ENCODE peak calls at places on chromosomes 3 and 15, in ten cellular contexts. C is HS-27A; H is endothelial cell; V is HT1080; S is activated effector memory CD4-positive, alpha-beta T cell treated with anti-CD3 and anti-CD28 coated beads, Interleukin-2, amount 50 U/mL, for 16 hours; K is PC-3; E is iris pigment epithelial cell; O is nephron progenitor cell; X is stimulated activated CD4-positive, alpha-beta T cell treated with anti-CD3 and anti-CD28 coated beads, Interleukin-15, amount 100 ng/mL, for 1 hour; M is heart right ventricle. N is an unnamed sample.

GRCh38 chr3:183410280-183410679 is 18.1 kb downstream of the MCF2L2 start:
- DNase-seq in S (no peak), O (no peak), K (no peak), C (no peak), V (peak; percentile 28), H (no peak), M (no peak), X (no peak), E (no peak), N (no peak)

GRCh38 chr3:55721716-55722484 is 234.8 kb upstream of the WNT5A start:
- DNase-seq in S (no peak), X (no peak), V (peak; percentile 10), E (peak; percentile 59), O (peak; percentile 31), M (no peak), K (peak; percentile 56), C (no peak), H (peak; percentile 40), N (peak; percentile 43)

GRCh38 chr3:152159328-152159727 is 109.4 kb upstream of the MBNL1 start:
- DNase-seq in S (no peak), M (no peak), C (peak; percentile 78), O (no peak), H (no peak), E (peak; percentile 90), K (peak; percentile 93), V (peak; percentile 64), X (no peak), N (no peak)

GRCh38 chr3:150292891-150293290 is 115.2 kb upstream of the TSC22D2 start:
- DNase-seq in C (peak; percentile 84), H (no peak), X (no peak), K (no peak), S (no peak), E (peak; percentile 95), M (no peak), V (no peak), O (no peak), N (no peak)

GRCh38 chr3:8517490-8517889 is 15.9 kb downstream of the LMCD1 start:
- DNase-seq in M (no peak), H (no peak), O (no peak), S (no peak), V (no peak), K (peak; percentile 33), X (no peak), E (peak; percentile 51), C (no peak), N (no peak)

GRCh38 chr3:38662544-38662943 is 13.1 kb upstream of the SCN5A start:
- DNase-seq in V (peak; percentile 68), X (no peak), S (no peak), E (peak; percentile 62), M (no peak), K (peak; percentile 84), H (no peak), O (no peak), C (peak; percentile 41), N (peak; percentile 52)

GRCh38 chr3:42708611-42709151 is 6.1 kb upstream of the HHATL start:
- DNase-seq in E (no peak), X (no peak), M (no peak), S (peak; percentile 50), K (no peak), O (no peak), H (no peak), C (no peak), V (no peak), N (no peak)

GRCh38 chr15:80777137-80777536 is 2.0 kb upstream of the CEMIP start:
- DNase-seq in M (peak; percentile 27), O (peak; percentile 12), C (peak; percentile 74), K (peak; percentile 66), V (peak; percentile 27), X (no peak), S (no peak), H (no peak), E (peak; percentile 85), N (no peak)

GRCh38 chr15:76576526-76577279 is 240.1 kb downstream of the ISL2 start:
- DNase-seq in M (peak; percentile 70), K (no peak), V (peak; percentile 18), O (no peak), X (no peak), H (no peak), C (peak; percentile 42), S (no peak), E (peak; percentile 78), N (no peak)

GRCh38 chr15:92638291-92638708 is 17.3 kb downstream of the FAM174B start:
- DNase-seq in H (no peak), K (peak; percentile 85), M (no peak), O (no peak), E (no peak), S (no peak), V (no peak), X (no peak), C (no peak), N (no peak)

GRCh38 chr3:33211444-33211843 is 7.2 kb downstream of the SUSD5 start:
- DNase-seq in H (no peak), M (no peak), O (no peak), X (no peak), V (peak; percentile 91), S (no peak), E (peak; percentile 94), K (peak; percentile 95), C (peak; percentile 78), N (no peak)

GRCh38 chr15:80482686-80483085 is 78.5 kb downstream of the ARNT2 start:
- DNase-seq in O (no peak), X (no peak), V (no peak), C (no peak), M (no peak), H (no peak), K (no peak), E (no peak), S (no peak), N (no peak)

GRCh38 chr3:88509582-88509981 is 359.8 kb downstream of the C3orf38 start:
- DNase-seq in C (no peak), X (no peak), M (no peak), O (no peak), E (no peak), K (no peak), H (no peak), S (no peak), V (no peak), N (no peak)

GRCh38 chr3:105585-105984 is 91.0 kb upstream of the CHL1 start:
- DNase-seq in S (no peak), C (no peak), V (peak; percentile 3), H (no peak), X (no peak), K (no peak), E (no peak), M (no peak), O (no peak), N (no peak)

GRCh38 chr3:149970716-149971402 is at the start of gene PFN2:
- DNase-seq in O (peak; percentile 78), S (peak; percentile 84), K (peak; percentile 72), E (peak; percentile 82), M (peak; percentile 58), V (no peak), H (peak; percentile 74), C (no peak), X (peak; percentile 31), N (peak; percentile 78)

GRCh38 chr15:63156708-63157065 is 590 bp downstream of the RPS27L start:
- DNase-seq in V (no peak), H (no peak), C (no peak), E (peak; percentile 68), S (peak; percentile 64), K (peak; percentile 17), M (peak; percentile 19), X (no peak), O (peak; percentile 35), N (peak; percentile 29)

GRCh38 chr3:169362261-169362660 is 301.3 kb downstream of the MECOM start:
- DNase-seq in K (peak; percentile 48), E (peak; percentile 39), S (no peak), H (no peak), M (no peak), X (no peak), C (peak; percentile 29), V (peak; percentile 48), O (no peak), N (no peak)

GRCh38 chr3:190495796-190496195 is 18.1 kb upstream of the IL1RAP start:
- DNase-seq in K (no peak), H (no peak), S (no peak), X (no peak), O (no peak), M (no peak), V (no peak), E (no peak), C (no peak), N (no peak)

GRCh38 chr3:114632757-114633424 is 339.1 kb downstream of the TIGIT start:
- DNase-seq in C (no peak), X (no peak), M (no peak), O (no peak), S (no peak), H (no peak), E (no peak), K (no peak), V (no peak), N (no peak)

N was measured in iPS-NIHi11.